ENCODE peak calls at places on chromosomes 11 and 22, in five cellular contexts. D is neuronal stem cell, O is IMR-90, N is H1, J is mesendoderm. M is an unnamed sample.

GRCh38 chr11:108906329-108906728 is 241.5 kb downstream of the DDX10 start:
- DNase-seq in D (no peak), O (peak), N (no peak), J (no peak), M (peak)

GRCh38 chr22:22099833-22100812 is 117.5 kb upstream of the TOP3B start:
- DNase-seq in D (no peak), O (peak), N (no peak), J (peak), M (no peak)

GRCh38 chr11:1109918-1110705 is 35.4 kb downstream of the MUC2 start:
- DNase-seq in D (no peak), O (no peak), N (no peak), J (no peak), M (no peak)

GRCh38 chr11:81658722-81659121 is 1074.9 kb downstream of the FAM181B start:
- DNase-seq in D (no peak), O (peak), N (no peak), J (peak), M (peak)

GRCh38 chr11:65858354-65859133 is 564 bp upstream of the CFL1 start:
- DNase-seq in D (no peak), O (no peak), N (no peak), J (peak), M (no peak)

GRCh38 chr22:44461614-44462013 is 36.4 kb downstream of the RTL6 start:
- DNase-seq in D (no peak), O (no peak), N (no peak), J (no peak), M (no peak)

GRCh38 chr11:83219095-83219494 is 25.6 kb downstream of the ANKRD42 start:
- DNase-seq in D (no peak), O (no peak), N (no peak), J (peak), M (no peak)

GRCh38 chr11:122108192-122108799 is 7.7 kb downstream of the BLID start:
- DNase-seq in D (peak), O (peak), N (no peak), J (peak), M (no peak)

GRCh38 chr11:130146797-130147196 is 12.8 kb upstream of the ST14 start:
- DNase-seq in D (no peak), O (no peak), N (no peak), J (no peak), M (peak)

GRCh38 chr22:17213976-17214375 is 5.3 kb downstream of the ADA2 start:
- DNase-seq in D (no peak), O (peak), N (no peak), J (peak), M (no peak)

GRCh38 chr22:23075525-23076216 is 5.4 kb downstream of the GNAZ start:
- DNase-seq in D (no peak), O (no peak), N (no peak), J (no peak), M (no peak)

GRCh38 chr11:32316846-32317525 is 118.4 kb downstream of the WT1 start:
- DNase-seq in D (no peak), O (no peak), N (no peak), J (no peak), M (no peak)

GRCh38 chr22:19522190-19522880 is 1.9 kb downstream of the CLDN5 start:
- DNase-seq in D (no peak), O (no peak), N (no peak), J (peak), M (no peak)

GRCh38 chr11:119262668-119263351 is 54.1 kb downstream of the MCAM start:
- DNase-seq in D (no peak), O (peak), N (no peak), J (no peak), M (no peak)

GRCh38 chr22:38953577-38954413 is 3.6 kb upstream of the APOBEC3A start:
- DNase-seq in D (no peak), O (no peak), N (no peak), J (no peak), M (peak)

GRCh38 chr11:20355221-20356219 is 8.0 kb upstream of the HTATIP2 start:
- DNase-seq in D (no peak), O (peak), N (no peak), J (peak), M (peak)

GRCh38 chr11:125773516-125773915 is 5.1 kb downstream of the PATE2 start:
- DNase-seq in D (no peak), O (no peak), N (no peak), J (no peak), M (no peak)

GRCh38 chr11:107776062-107776461 is 64.2 kb upstream of the SLN start:
- DNase-seq in D (no peak), O (no peak), N (no peak), J (no peak), M (no peak)

GRCh38 chr11:2290351-2290841 is 11.3 kb downstream of the C11orf21 start:
- DNase-seq in D (no peak), O (no peak), N (no peak), J (no peak), M (peak)

GRCh38 chr11:89613916-89614315 is 96.2 kb upstream of the TRIM77 start:
- DNase-seq in D (no peak), O (no peak), N (no peak), J (no peak), M (peak)

GRCh38 chr11:10373340-10373739 is 68.5 kb downstream of the ADM start:
- DNase-seq in D (no peak), O (peak), N (no peak), J (no peak), M (no peak)

GRCh38 chr11:82995754-82996398 is 75.8 kb downstream of the RAB30 start:
- DNase-seq in D (no peak), O (no peak), N (no peak), J (no peak), M (no peak)

GRCh38 chr11:82898242-82898641 is 2.0 kb downstream of the PRCP start:
- DNase-seq in D (no peak), O (no peak), N (no peak), J (no peak), M (no peak)

GRCh38 chr11:66686100-66686785 is 8.6 kb upstream of the RBM4B start:
- DNase-seq in D (no peak), O (no peak), N (no peak), J (no peak), M (peak)

GRCh38 chr11:112844530-112844929 is 116.7 kb upstream of the NCAM1 start:
- DNase-seq in D (peak), O (no peak), N (no peak), J (peak), M (no peak)

GRCh38 chr11:44342616-44343015 is 32.7 kb upstream of the ALX4 start:
- DNase-seq in D (no peak), O (no peak), N (no peak), J (no peak), M (no peak)

GRCh38 chr11:2571598-2572281 is 126.9 kb downstream of the KCNQ1 start:
- DNase-seq in D (no peak), O (no peak), N (no peak), J (no peak), M (no peak)

GRCh38 chr11:45580399-45580798 is 85.0 kb downstream of the CHST1 start:
- DNase-seq in D (peak), O (peak), N (no peak), J (peak), M (peak)

GRCh38 chr11:100573911-100574513 is 113.1 kb upstream of the ARHGAP42 start:
- DNase-seq in D (no peak), O (no peak), N (no peak), J (no peak), M (no peak)

GRCh38 chr11:116715383-116715782 is 57.4 kb downstream of the BUD13 start:
- DNase-seq in D (no peak), O (no peak), N (no peak), J (peak), M (no peak)

GRCh38 chr11:1826552-1827094 is 8.2 kb upstream of the SYT8 start:
- DNase-seq in D (no peak), O (peak), N (no peak), J (peak), M (no peak)

GRCh38 chr11:68904458-68904847 is 762 bp downstream of the IGHMBP2 start:
- DNase-seq in D (peak), O (no peak), N (no peak), J (no peak), M (no peak)

GRCh38 chr11:113192121-113192925 is 122.1 kb upstream of the TTC12 start:
- DNase-seq in D (peak), O (no peak), N (no peak), J (peak), M (no peak)

GRCh38 chr11:110243804-110244203 is 52.6 kb downstream of the RDX start:
- DNase-seq in D (no peak), O (no peak), N (no peak), J (no peak), M (no peak)

GRCh38 chr11:46420513-46420912 is 28.9 kb upstream of the CHRM4 start:
- DNase-seq in D (no peak), O (no peak), N (no peak), J (no peak), M (no peak)

GRCh38 chr22:20584872-20585639 is 77.6 kb downstream of the MED15 start:
- DNase-seq in D (no peak), O (no peak), N (no peak), J (no peak), M (no peak)

GRCh38 chr11:11440149-11440548 is 87.1 kb upstream of the CSNK2A3 start:
- DNase-seq in D (no peak), O (no peak), N (no peak), J (peak), M (no peak)

GRCh38 chr11:11441516-11441915 is 88.5 kb upstream of the CSNK2A3 start:
- DNase-seq in D (no peak), O (no peak), N (no peak), J (no peak), M (no peak)

GRCh38 chr11:11444027-11444799 is 91.2 kb upstream of the CSNK2A3 start:
- DNase-seq in D (no peak), O (peak), N (no peak), J (no peak), M (no peak)

GRCh38 chr11:11442791-11443190 is 89.7 kb upstream of the CSNK2A3 start:
- DNase-seq in D (no peak), O (no peak), N (no peak), J (no peak), M (no peak)

GRCh38 chr11:11441091-11441490 is 88.0 kb upstream of the CSNK2A3 start:
- DNase-seq in D (no peak), O (no peak), N (no peak), J (no peak), M (no peak)
- H3K18ac ChIP-seq in D (no peak), O (no peak), N (no peak), J (no peak), M (no peak)

GRCh38 chr11:95229199-95230053 is 1.6 kb downstream of the SESN3 start:
- DNase-seq in D (no peak), O (peak), N (no peak), J (no peak), M (no peak)

GRCh38 chr11:95231881-95232605 is 1.0 kb upstream of the SESN3 start:
- DNase-seq in D (no peak), O (no peak), N (no peak), J (peak), M (no peak)

GRCh38 chr11:95231126-95231880 is at the start of gene SESN3:
- DNase-seq in D (peak), O (peak), N (peak), J (peak), M (peak)

GRCh38 chr11:95228081-95228859 is 2.7 kb downstream of the SESN3 start:
- DNase-seq in D (no peak), O (no peak), N (no peak), J (no peak), M (no peak)

DNA sequence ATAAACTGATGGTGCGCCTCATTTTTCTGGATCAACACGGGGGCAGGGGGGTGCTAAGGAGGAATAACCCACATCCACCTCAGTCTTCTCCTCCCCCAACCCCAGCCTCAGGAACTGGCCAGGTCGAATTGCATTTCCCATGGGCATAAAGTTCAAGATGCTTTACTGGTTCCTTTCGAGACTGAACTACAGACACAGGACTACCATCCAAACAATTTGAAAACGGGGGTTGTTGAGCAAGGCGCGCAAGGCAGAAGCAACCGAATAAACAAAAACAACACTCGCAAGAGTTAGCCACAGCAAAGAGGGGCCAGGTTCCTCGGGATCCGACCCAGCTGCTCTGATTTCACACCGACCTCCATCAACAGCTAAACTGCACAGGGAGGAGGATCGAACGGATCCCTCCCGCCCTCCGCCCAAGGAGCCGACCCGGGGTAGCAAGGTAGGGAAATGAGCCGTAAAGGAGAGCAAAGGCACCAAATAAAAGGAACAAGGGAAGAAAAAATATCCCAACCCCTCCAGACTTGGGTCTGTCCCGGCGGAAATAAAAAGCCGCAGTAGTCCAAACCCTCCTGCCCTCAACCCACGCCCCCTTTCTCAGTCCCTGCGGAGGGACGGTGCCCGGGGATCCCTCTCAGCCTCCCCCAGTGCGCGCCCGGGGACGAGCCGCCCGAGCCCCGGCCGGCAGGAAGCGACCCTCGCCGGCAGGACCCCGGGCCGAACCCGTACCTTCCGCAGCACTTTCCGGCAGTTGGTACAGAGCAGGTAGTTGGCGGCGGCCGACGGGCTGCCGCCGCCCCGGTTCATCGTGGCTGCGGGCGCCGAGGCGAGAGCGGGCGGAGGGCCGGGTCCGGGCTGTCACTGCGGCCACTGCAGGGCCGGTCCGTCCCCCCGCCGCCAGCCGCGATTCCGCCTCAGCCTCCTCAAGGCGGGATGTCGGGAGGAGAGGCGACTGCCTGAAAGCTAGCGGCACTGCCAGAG is 658 bp downstream of the SESN3 start:
- DNase-seq in D (peak), O (no peak), N (no peak), J (peak), M (peak)
- H3K18ac ChIP-seq in D (peak), O (no peak), N (no peak), J (peak), M (peak)

GRCh38 chr22:27724181-27724580 is 77.4 kb downstream of the MN1 start:
- DNase-seq in D (no peak), O (no peak), N (no peak), J (peak), M (no peak)

GRCh38 chr22:27726726-27727449 is 74.7 kb downstream of the MN1 start:
- DNase-seq in D (no peak), O (peak), N (no peak), J (peak), M (no peak)

GRCh38 chr22:27724706-27725105 is 76.8 kb downstream of the MN1 start:
- DNase-seq in D (no peak), O (peak), N (no peak), J (no peak), M (no peak)

GRCh38 chr22:27727673-27728451 is 73.7 kb downstream of the MN1 start:
- DNase-seq in D (no peak), O (no peak), N (no peak), J (no peak), M (no peak)

GRCh38 chr22:27726344-27726725 is 75.2 kb downstream of the MN1 start:
- DNase-seq in D (no peak), O (no peak), N (no peak), J (no peak), M (no peak)
- H3K18ac ChIP-seq in D (peak), O (no peak), N (peak), J (no peak), M (no peak)

GRCh38 chr11:73315288-73316020 is 7.4 kb downstream of the ARHGEF17 start:
- DNase-seq in D (no peak), O (no peak), N (no peak), J (no peak), M (no peak)
- H3K18ac ChIP-seq in D (no peak), O (peak), N (no peak), J (no peak), M (peak)